ENCODE peak calls at places on chromosome 17, in six cellular contexts. One of them, this sample, is unnamed.
A peak's percentile ranks its signal among the peaks of the same experiment; 100 is the strongest.

GRCh38 chr17:77366558-77367245 is 225.9 kb downstream of the SEC14L1 start:
- DNase-seq in psoas muscle: peak; percentile 22
- DNase-seq in AG04450: no peak
- DNase-seq in HepG2: no peak
- DNase-seq in cardiac muscle cell: peak; percentile 74
- DNase-seq in endothelial cell of umbilical vein: no peak
- DNase-seq in this sample: no peak

GRCh38 chr17:44367219-44367618 is 3.6 kb upstream of the FAM171A2 start:
- DNase-seq in psoas muscle: no peak
- DNase-seq in AG04450: no peak
- DNase-seq in HepG2: no peak
- DNase-seq in cardiac muscle cell: no peak
- DNase-seq in endothelial cell of umbilical vein: no peak
- DNase-seq in this sample: no peak

GRCh38 chr17:74475189-74475588 is 8.8 kb downstream of the CD300A start:
- DNase-seq in psoas muscle: no peak
- DNase-seq in AG04450: no peak
- DNase-seq in HepG2: no peak
- DNase-seq in cardiac muscle cell: no peak
- DNase-seq in endothelial cell of umbilical vein: no peak
- DNase-seq in this sample: no peak

GRCh38 chr17:19787733-19788357 is 39.7 kb upstream of the ALDH3A1 start:
- DNase-seq in psoas muscle: no peak
- DNase-seq in AG04450: no peak
- DNase-seq in HepG2: no peak
- DNase-seq in cardiac muscle cell: peak; percentile 22
- DNase-seq in endothelial cell of umbilical vein: no peak
- DNase-seq in this sample: no peak

GRCh38 chr17:2975469-2975958 is 87.9 kb downstream of the OR1D5 start:
- DNase-seq in psoas muscle: no peak
- DNase-seq in AG04450: no peak
- DNase-seq in HepG2: peak; percentile 87
- DNase-seq in cardiac muscle cell: peak; percentile 54
- DNase-seq in endothelial cell of umbilical vein: no peak
- DNase-seq in this sample: no peak

GRCh38 chr17:51135956-51136355 is 15.3 kb upstream of the SPAG9 start:
- DNase-seq in psoas muscle: no peak
- DNase-seq in AG04450: no peak
- DNase-seq in HepG2: no peak
- DNase-seq in cardiac muscle cell: no peak
- DNase-seq in endothelial cell of umbilical vein: no peak
- DNase-seq in this sample: no peak

GRCh38 chr17:3657874-3658783 is 10.2 kb downstream of the TAX1BP3 start:
- DNase-seq in psoas muscle: no peak
- DNase-seq in AG04450: no peak
- DNase-seq in HepG2: no peak
- DNase-seq in cardiac muscle cell: no peak
- DNase-seq in endothelial cell of umbilical vein: no peak
- DNase-seq in this sample: no peak

GRCh38 chr17:76440722-76441362 is 12.1 kb downstream of the UBE2O start:
- DNase-seq in psoas muscle: no peak
- DNase-seq in AG04450: no peak
- DNase-seq in HepG2: no peak
- DNase-seq in cardiac muscle cell: no peak
- DNase-seq in endothelial cell of umbilical vein: no peak
- DNase-seq in this sample: no peak

GRCh38 chr17:37759014-37759637 is 14.3 kb upstream of the HNF1B start:
- DNase-seq in psoas muscle: no peak
- DNase-seq in AG04450: no peak
- DNase-seq in HepG2: peak; percentile 70
- DNase-seq in cardiac muscle cell: no peak
- DNase-seq in endothelial cell of umbilical vein: no peak
- DNase-seq in this sample: no peak

GRCh38 chr17:42118126-42118510 is 3.0 kb downstream of the KAT2A start:
- DNase-seq in psoas muscle: no peak
- DNase-seq in AG04450: no peak
- DNase-seq in HepG2: no peak
- DNase-seq in cardiac muscle cell: no peak
- DNase-seq in endothelial cell of umbilical vein: no peak
- DNase-seq in this sample: no peak

GRCh38 chr17:62781826-62782225 is 26.3 kb downstream of the MARCHF10 start:
- DNase-seq in psoas muscle: no peak
- DNase-seq in AG04450: no peak
- DNase-seq in HepG2: peak; percentile 20
- DNase-seq in cardiac muscle cell: peak; percentile 53
- DNase-seq in endothelial cell of umbilical vein: no peak
- DNase-seq in this sample: no peak

GRCh38 chr17:15909481-15909991 is 35.4 kb upstream of the ADORA2B start:
- DNase-seq in psoas muscle: no peak
- DNase-seq in AG04450: no peak
- DNase-seq in HepG2: peak; percentile 21
- DNase-seq in cardiac muscle cell: no peak
- DNase-seq in endothelial cell of umbilical vein: no peak
- DNase-seq in this sample: no peak

GRCh38 chr17:41885733-41886132 is 20.5 kb upstream of the KLHL11 start:
- DNase-seq in psoas muscle: no peak
- DNase-seq in AG04450: no peak
- DNase-seq in HepG2: no peak
- DNase-seq in cardiac muscle cell: no peak
- DNase-seq in endothelial cell of umbilical vein: no peak
- DNase-seq in this sample: no peak

GRCh38 chr17:59601130-59601529 is 18.6 kb upstream of the CLTC start:
- DNase-seq in psoas muscle: no peak
- DNase-seq in AG04450: no peak
- DNase-seq in HepG2: no peak
- DNase-seq in cardiac muscle cell: no peak
- DNase-seq in endothelial cell of umbilical vein: no peak
- DNase-seq in this sample: no peak

GRCh38 chr17:62929320-62929719 is 36.7 kb upstream of the TANC2 start:
- DNase-seq in psoas muscle: no peak
- DNase-seq in AG04450: no peak
- DNase-seq in HepG2: no peak
- DNase-seq in cardiac muscle cell: no peak
- DNase-seq in endothelial cell of umbilical vein: no peak
- DNase-seq in this sample: no peak

GRCh38 chr17:8189041-8189710 is 804 bp downstream of the BORCS6 start:
- DNase-seq in psoas muscle: no peak
- DNase-seq in AG04450: no peak
- DNase-seq in HepG2: no peak
- DNase-seq in cardiac muscle cell: no peak
- DNase-seq in endothelial cell of umbilical vein: peak; percentile 37
- DNase-seq in this sample: peak; percentile 54

GRCh38 chr17:77370536-77370935 is 229.8 kb downstream of the SEC14L1 start:
- DNase-seq in psoas muscle: peak; percentile 4
- DNase-seq in AG04450: no peak
- DNase-seq in HepG2: no peak
- DNase-seq in cardiac muscle cell: no peak
- DNase-seq in endothelial cell of umbilical vein: no peak
- DNase-seq in this sample: no peak

GRCh38 chr17:45677770-45678169 is 106.3 kb upstream of the CRHR1 start:
- DNase-seq in psoas muscle: no peak
- DNase-seq in AG04450: no peak
- DNase-seq in HepG2: no peak
- DNase-seq in cardiac muscle cell: no peak
- DNase-seq in endothelial cell of umbilical vein: no peak
- DNase-seq in this sample: no peak

GRCh38 chr17:1590031-1590746 is 27.6 kb upstream of the PITPNA start:
- DNase-seq in psoas muscle: peak; percentile 85
- DNase-seq in AG04450: peak; percentile 53
- DNase-seq in HepG2: peak; percentile 90
- DNase-seq in cardiac muscle cell: peak; percentile 83
- DNase-seq in endothelial cell of umbilical vein: peak; percentile 95
- DNase-seq in this sample: no peak

GRCh38 chr17:4340914-4341615 is 25.4 kb downstream of the UBE2G1 start:
- DNase-seq in psoas muscle: no peak
- DNase-seq in AG04450: no peak
- DNase-seq in HepG2: no peak
- DNase-seq in cardiac muscle cell: no peak
- DNase-seq in endothelial cell of umbilical vein: no peak
- DNase-seq in this sample: peak; percentile 50

DNA sequence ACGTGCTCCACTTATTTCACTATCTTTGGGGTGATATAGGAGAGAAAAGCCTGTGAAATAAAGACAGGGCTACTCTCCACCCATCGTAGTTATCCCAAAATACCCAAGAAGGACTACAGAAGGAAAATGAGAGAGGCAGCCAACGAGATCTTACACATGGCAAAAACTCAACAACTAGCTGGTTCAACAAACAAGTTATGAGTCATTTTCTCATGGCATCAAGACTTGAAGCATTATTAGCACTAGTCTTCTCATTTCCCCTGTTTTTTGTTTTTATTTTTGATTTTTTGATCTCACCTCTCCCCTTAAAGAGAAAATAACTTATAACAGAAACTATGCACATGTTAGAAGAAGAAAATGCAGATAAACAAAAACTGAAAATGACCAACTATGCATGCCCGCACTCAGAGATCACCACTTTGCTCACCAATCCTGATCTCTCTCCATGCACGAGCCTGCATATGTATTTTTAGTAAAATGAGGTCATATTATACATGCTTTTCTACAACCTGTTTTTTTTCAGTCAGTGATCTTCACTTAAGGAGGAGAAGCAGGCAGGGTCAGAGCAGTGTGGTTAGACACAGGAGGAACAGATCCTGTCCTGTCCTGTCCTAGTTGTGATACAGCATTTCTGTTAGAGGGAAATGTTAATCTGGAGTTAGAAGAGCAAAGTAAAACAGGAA is 22.8 kb downstream of the FAM117A start:
- DNase-seq in psoas muscle: no peak
- DNase-seq in AG04450: no peak
- DNase-seq in HepG2: no peak
- DNase-seq in cardiac muscle cell: peak; percentile 36
- DNase-seq in endothelial cell of umbilical vein: no peak
- DNase-seq in this sample: peak; percentile 65
- H3K4me3 ChIP-seq in psoas muscle: no peak overlapping the region
- H3K4me3 ChIP-seq in AG04450: no peak overlapping the region
- H3K4me3 ChIP-seq in HepG2: no peak overlapping the region
- H3K4me3 ChIP-seq in cardiac muscle cell: no peak overlapping the region
- H3K4me3 ChIP-seq in endothelial cell of umbilical vein: no peak overlapping the region
- H3K4me3 ChIP-seq in this sample: peak overlapping the region; percentile 21

DNA sequence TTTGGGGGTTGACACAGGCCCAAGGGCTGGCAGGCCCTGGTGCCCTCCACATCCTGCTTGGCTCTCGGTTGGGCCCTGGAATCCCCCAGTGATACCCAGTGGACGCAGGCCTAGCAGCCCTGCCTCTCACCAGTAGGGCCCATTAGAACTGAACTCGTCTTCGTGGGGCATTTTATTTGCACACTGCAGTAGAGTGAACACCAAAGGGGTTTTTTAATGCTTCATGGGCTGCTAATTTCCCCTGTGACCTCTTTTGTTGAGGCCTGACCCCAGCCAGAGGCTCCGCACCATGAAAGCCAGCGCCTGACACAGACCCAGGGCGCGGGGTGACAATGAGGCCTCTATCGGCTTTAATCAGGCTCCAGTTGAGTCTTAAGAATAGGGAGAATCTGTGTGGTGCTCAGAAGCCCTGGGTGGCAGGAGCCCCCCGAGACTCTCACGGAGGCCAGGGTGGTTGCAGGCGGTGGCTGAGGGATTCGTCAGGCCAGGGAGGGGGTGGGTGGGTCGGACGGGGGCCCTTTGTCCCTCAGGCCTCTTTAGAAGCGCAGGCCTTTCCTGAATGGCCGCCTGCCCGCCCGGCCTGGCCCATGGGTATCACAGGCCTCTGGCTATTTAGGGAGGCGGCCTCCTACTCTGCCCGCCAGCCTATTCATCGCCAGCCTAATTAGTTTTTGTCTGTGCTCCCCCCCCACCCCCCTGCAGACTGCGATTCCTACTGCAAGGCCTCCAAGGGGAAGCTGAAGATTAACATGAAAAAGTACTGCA is 199.3 kb downstream of the NTN1 start:
- DNase-seq in psoas muscle: no peak
- DNase-seq in AG04450: no peak
- DNase-seq in HepG2: no peak
- DNase-seq in cardiac muscle cell: no peak
- DNase-seq in endothelial cell of umbilical vein: no peak
- DNase-seq in this sample: no peak
- TF ChIP-seq CTCF in psoas muscle: no peak
- TF ChIP-seq CTCF in AG04450: no peak
- TF ChIP-seq CTCF in HepG2: no peak
- TF ChIP-seq CTCF in cardiac muscle cell: no peak
- TF ChIP-seq CTCF in endothelial cell of umbilical vein: no peak
- TF ChIP-seq CTCF in this sample: no peak

GRCh38 chr17:79696159-79696982 is 34.4 kb upstream of the ENPP7 start:
- DNase-seq in psoas muscle: no peak
- DNase-seq in AG04450: no peak
- DNase-seq in HepG2: no peak
- DNase-seq in cardiac muscle cell: no peak
- DNase-seq in endothelial cell of umbilical vein: no peak
- DNase-seq in this sample: no peak
- H3K27me3 ChIP-seq in psoas muscle: peaks cover 6% of the 10 kb centered on the region
- H3K27me3 ChIP-seq in AG04450: peaks cover 30% of the 10 kb centered on the region
- H3K27me3 ChIP-seq in HepG2: peaks cover 78% of the 10 kb centered on the region
- H3K27me3 ChIP-seq in cardiac muscle cell: no peaks in the 10 kb centered on the region
- H3K27me3 ChIP-seq in endothelial cell of umbilical vein: peaks cover 2% of the 10 kb centered on the region
- H3K27me3 ChIP-seq in this sample: no peaks in the 10 kb centered on the region

GRCh38 chr17:17983376-17983775 is 10.7 kb downstream of the DRC3 start:
- DNase-seq in psoas muscle: no peak
- DNase-seq in AG04450: no peak
- DNase-seq in HepG2: no peak
- DNase-seq in cardiac muscle cell: no peak
- DNase-seq in endothelial cell of umbilical vein: no peak
- DNase-seq in this sample: no peak

GRCh38 chr17:17981330-17981729 is 8.7 kb downstream of the DRC3 start:
- DNase-seq in psoas muscle: no peak
- DNase-seq in AG04450: no peak
- DNase-seq in HepG2: no peak
- DNase-seq in cardiac muscle cell: no peak
- DNase-seq in endothelial cell of umbilical vein: no peak
- DNase-seq in this sample: no peak

GRCh38 chr17:17983776-17984175 is 11.1 kb downstream of the DRC3 start:
- DNase-seq in psoas muscle: no peak
- DNase-seq in AG04450: no peak
- DNase-seq in HepG2: no peak
- DNase-seq in cardiac muscle cell: no peak
- DNase-seq in endothelial cell of umbilical vein: no peak
- DNase-seq in this sample: no peak

GRCh38 chr17:17985153-17985552 is 12.5 kb downstream of the DRC3 start:
- DNase-seq in psoas muscle: no peak
- DNase-seq in AG04450: no peak
- DNase-seq in HepG2: no peak
- DNase-seq in cardiac muscle cell: no peak
- DNase-seq in endothelial cell of umbilical vein: no peak
- DNase-seq in this sample: no peak

DNA sequence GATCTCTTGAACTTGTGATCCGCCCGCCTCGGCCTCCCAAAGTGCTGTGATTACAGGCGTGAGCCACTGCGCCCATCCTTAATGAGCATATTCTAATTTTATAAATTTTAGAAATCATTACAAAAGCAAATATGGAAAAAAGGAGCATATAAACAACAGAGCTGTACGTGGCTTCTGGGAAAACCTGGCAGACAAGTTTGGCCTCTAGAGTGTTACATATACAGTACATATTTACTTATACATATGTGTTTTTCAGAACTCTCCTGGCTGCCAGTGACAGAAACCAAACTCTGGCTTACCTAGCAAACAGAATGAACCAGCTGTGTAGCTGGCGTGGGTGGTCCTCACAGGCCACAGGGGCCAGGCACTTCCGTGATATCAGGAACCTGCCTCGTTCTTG is 10.1 kb downstream of the DRC3 start:
- DNase-seq in psoas muscle: no peak
- DNase-seq in AG04450: no peak
- DNase-seq in HepG2: no peak
- DNase-seq in cardiac muscle cell: no peak
- DNase-seq in endothelial cell of umbilical vein: no peak
- DNase-seq in this sample: no peak
- H3K4me3 ChIP-seq in psoas muscle: no peak overlapping the region
- H3K4me3 ChIP-seq in AG04450: no peak overlapping the region
- H3K4me3 ChIP-seq in HepG2: peak overlapping the region; percentile 1
- H3K4me3 ChIP-seq in cardiac muscle cell: no peak overlapping the region
- H3K4me3 ChIP-seq in endothelial cell of umbilical vein: no peak overlapping the region
- H3K4me3 ChIP-seq in this sample: no peak overlapping the region

GRCh38 chr17:81906476-81907218 is 4.6 kb downstream of the PCYT2 start:
- DNase-seq in psoas muscle: peak; percentile 12
- DNase-seq in AG04450: no peak
- DNase-seq in HepG2: no peak
- DNase-seq in cardiac muscle cell: no peak
- DNase-seq in endothelial cell of umbilical vein: no peak
- DNase-seq in this sample: no peak
- TF ChIP-seq CTCF in psoas muscle: no peak
- TF ChIP-seq CTCF in AG04450: no peak
- TF ChIP-seq CTCF in HepG2: peak; percentile 59
- TF ChIP-seq CTCF in cardiac muscle cell: no peak
- TF ChIP-seq CTCF in endothelial cell of umbilical vein: no peak
- TF ChIP-seq CTCF in this sample: no peak

This sample was measured in GM06990.